ENCODE peak calls at places on chromosomes 11 and 22, in nine cellular contexts. One of them, this sample, is unnamed.

GRCh38 chr22:17869285-17870096 is 95.2 kb upstream of the BID start:
- DNase-seq in adrenal gland: no peak
- DNase-seq in mammary epithelial cell: no peak
- DNase-seq in CD14-positive monocyte: no peak
- DNase-seq in kidney epithelial cell: no peak
- DNase-seq in A549: no peak
- DNase-seq in endothelial cell: no peak
- DNase-seq in kidney: no peak
- DNase-seq in omental fat pad: no peak
- DNase-seq in this sample: no peak

GRCh38 chr11:2271077-2271326 is 614 bp upstream of the ASCL2 start:
- DNase-seq in adrenal gland: no peak
- DNase-seq in mammary epithelial cell: no peak
- DNase-seq in CD14-positive monocyte: peak
- DNase-seq in kidney epithelial cell: no peak
- DNase-seq in A549: no peak
- DNase-seq in endothelial cell: peak
- DNase-seq in kidney: peak
- DNase-seq in omental fat pad: peak
- DNase-seq in this sample: peak

GRCh38 chr22:20566420-20567260 is 59.2 kb downstream of the MED15 start:
- DNase-seq in adrenal gland: peak
- DNase-seq in mammary epithelial cell: peak
- DNase-seq in CD14-positive monocyte: no peak
- DNase-seq in kidney epithelial cell: no peak
- DNase-seq in A549: peak
- DNase-seq in endothelial cell: no peak
- DNase-seq in kidney: no peak
- DNase-seq in omental fat pad: no peak
- DNase-seq in this sample: no peak

GRCh38 chr22:30132290-30132996 is 52.2 kb downstream of the HORMAD2 start:
- DNase-seq in adrenal gland: no peak
- DNase-seq in mammary epithelial cell: no peak
- DNase-seq in CD14-positive monocyte: no peak
- DNase-seq in kidney epithelial cell: no peak
- DNase-seq in A549: no peak
- DNase-seq in endothelial cell: no peak
- DNase-seq in kidney: no peak
- DNase-seq in omental fat pad: no peak
- DNase-seq in this sample: no peak

GRCh38 chr11:112529071-112529470 is 268.4 kb upstream of the PLET1 start:
- DNase-seq in adrenal gland: no peak
- DNase-seq in mammary epithelial cell: no peak
- DNase-seq in CD14-positive monocyte: no peak
- DNase-seq in kidney epithelial cell: no peak
- DNase-seq in A549: no peak
- DNase-seq in endothelial cell: no peak
- DNase-seq in kidney: no peak
- DNase-seq in omental fat pad: no peak
- DNase-seq in this sample: no peak

GRCh38 chr11:46142561-46142960 is 21.3 kb upstream of the PHF21A start:
- DNase-seq in adrenal gland: no peak
- DNase-seq in mammary epithelial cell: no peak
- DNase-seq in CD14-positive monocyte: no peak
- DNase-seq in kidney epithelial cell: no peak
- DNase-seq in A549: no peak
- DNase-seq in endothelial cell: no peak
- DNase-seq in kidney: no peak
- DNase-seq in omental fat pad: no peak
- DNase-seq in this sample: no peak

GRCh38 chr11:9144828-9145227 is 53.4 kb upstream of the SCUBE2 start:
- DNase-seq in adrenal gland: no peak
- DNase-seq in mammary epithelial cell: peak
- DNase-seq in CD14-positive monocyte: no peak
- DNase-seq in kidney epithelial cell: no peak
- DNase-seq in A549: no peak
- DNase-seq in endothelial cell: no peak
- DNase-seq in kidney: no peak
- DNase-seq in omental fat pad: no peak
- DNase-seq in this sample: no peak

GRCh38 chr11:34331329-34331728 is 26.5 kb downstream of the ABTB2 start:
- DNase-seq in adrenal gland: no peak
- DNase-seq in mammary epithelial cell: peak
- DNase-seq in CD14-positive monocyte: no peak
- DNase-seq in kidney epithelial cell: no peak
- DNase-seq in A549: peak
- DNase-seq in endothelial cell: no peak
- DNase-seq in kidney: no peak
- DNase-seq in omental fat pad: no peak
- DNase-seq in this sample: no peak

GRCh38 chr11:115500547-115501503 is 3.4 kb downstream of the CADM1 start:
- DNase-seq in adrenal gland: no peak
- DNase-seq in mammary epithelial cell: peak
- DNase-seq in CD14-positive monocyte: no peak
- DNase-seq in kidney epithelial cell: no peak
- DNase-seq in A549: no peak
- DNase-seq in endothelial cell: peak
- DNase-seq in kidney: no peak
- DNase-seq in omental fat pad: no peak
- DNase-seq in this sample: no peak

GRCh38 chr11:125062196-125062930 is 742 bp upstream of the SLC37A2 start:
- DNase-seq in adrenal gland: no peak
- DNase-seq in mammary epithelial cell: no peak
- DNase-seq in CD14-positive monocyte: no peak
- DNase-seq in kidney epithelial cell: no peak
- DNase-seq in A549: no peak
- DNase-seq in endothelial cell: no peak
- DNase-seq in kidney: peak
- DNase-seq in omental fat pad: no peak
- DNase-seq in this sample: no peak

GRCh38 chr11:125064070-125064469 is 965 bp downstream of the SLC37A2 start:
- DNase-seq in adrenal gland: no peak
- DNase-seq in mammary epithelial cell: no peak
- DNase-seq in CD14-positive monocyte: no peak
- DNase-seq in kidney epithelial cell: no peak
- DNase-seq in A549: no peak
- DNase-seq in endothelial cell: no peak
- DNase-seq in kidney: no peak
- DNase-seq in omental fat pad: no peak
- DNase-seq in this sample: no peak

GRCh38 chr11:125063429-125064043 is 431 bp downstream of the SLC37A2 start:
- DNase-seq in adrenal gland: peak
- DNase-seq in mammary epithelial cell: no peak
- DNase-seq in CD14-positive monocyte: no peak
- DNase-seq in kidney epithelial cell: no peak
- DNase-seq in A549: no peak
- DNase-seq in endothelial cell: no peak
- DNase-seq in kidney: peak
- DNase-seq in omental fat pad: no peak
- DNase-seq in this sample: peak

GRCh38 chr11:125061237-125061636 is 1.9 kb upstream of the SLC37A2 start:
- DNase-seq in adrenal gland: no peak
- DNase-seq in mammary epithelial cell: no peak
- DNase-seq in CD14-positive monocyte: no peak
- DNase-seq in kidney epithelial cell: no peak
- DNase-seq in A549: no peak
- DNase-seq in endothelial cell: no peak
- DNase-seq in kidney: peak
- DNase-seq in omental fat pad: no peak
- DNase-seq in this sample: no peak

DNA sequence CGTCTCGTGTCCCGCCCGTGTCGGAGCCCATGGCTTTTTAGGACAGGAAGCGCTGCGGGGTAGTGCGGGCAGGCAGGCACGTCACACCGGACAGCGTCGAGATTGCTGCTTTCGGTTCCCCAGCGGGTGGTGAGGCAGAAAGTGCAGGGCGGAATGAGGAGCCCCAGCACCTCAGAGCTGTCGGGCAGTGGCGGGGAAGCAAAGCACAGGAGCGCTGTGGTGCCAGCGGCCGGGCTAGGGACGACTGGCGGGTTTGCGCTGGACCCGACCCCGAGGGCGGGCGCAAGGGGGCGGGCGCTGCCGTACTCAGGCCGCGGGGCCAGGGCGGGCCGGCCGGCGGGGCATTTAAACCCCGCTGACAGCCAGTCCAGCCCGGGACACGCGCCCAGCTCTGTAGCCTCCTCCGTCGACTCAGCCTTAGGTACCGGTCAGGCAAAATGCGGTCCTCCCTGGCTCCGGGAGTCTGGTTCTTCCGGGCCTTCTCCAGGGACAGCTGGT is at the start of gene SLC37A2:
- DNase-seq in adrenal gland: peak
- DNase-seq in mammary epithelial cell: peak
- DNase-seq in CD14-positive monocyte: peak
- DNase-seq in kidney epithelial cell: no peak
- DNase-seq in A549: peak
- DNase-seq in endothelial cell: peak
- DNase-seq in kidney: peak
- DNase-seq in omental fat pad: no peak
- DNase-seq in this sample: peak
- TF ChIP-seq CTCF in adrenal gland: peak
- TF ChIP-seq CTCF in mammary epithelial cell: peak
- TF ChIP-seq CTCF in CD14-positive monocyte: peak
- TF ChIP-seq CTCF in kidney epithelial cell: no peak
- TF ChIP-seq CTCF in A549: no peak
- TF ChIP-seq CTCF in endothelial cell: no peak
- TF ChIP-seq CTCF in kidney: no peak
- TF ChIP-seq CTCF in omental fat pad: no peak
- TF ChIP-seq CTCF in this sample: peak

GRCh38 chr22:38467438-38467903 is 425 bp upstream of the KDELR3 start:
- DNase-seq in adrenal gland: no peak
- DNase-seq in mammary epithelial cell: no peak
- DNase-seq in CD14-positive monocyte: no peak
- DNase-seq in kidney epithelial cell: no peak
- DNase-seq in A549: no peak
- DNase-seq in endothelial cell: no peak
- DNase-seq in kidney: no peak
- DNase-seq in omental fat pad: no peak
- DNase-seq in this sample: no peak

GRCh38 chr22:38469306-38469781 is 1.4 kb downstream of the KDELR3 start:
- DNase-seq in adrenal gland: no peak
- DNase-seq in mammary epithelial cell: no peak
- DNase-seq in CD14-positive monocyte: no peak
- DNase-seq in kidney epithelial cell: no peak
- DNase-seq in A549: no peak
- DNase-seq in endothelial cell: no peak
- DNase-seq in kidney: peak
- DNase-seq in omental fat pad: no peak
- DNase-seq in this sample: no peak

GRCh38 chr22:38465673-38466490 is 2.0 kb upstream of the KDELR3 start:
- DNase-seq in adrenal gland: no peak
- DNase-seq in mammary epithelial cell: no peak
- DNase-seq in CD14-positive monocyte: no peak
- DNase-seq in kidney epithelial cell: no peak
- DNase-seq in A549: no peak
- DNase-seq in endothelial cell: no peak
- DNase-seq in kidney: peak
- DNase-seq in omental fat pad: no peak
- DNase-seq in this sample: no peak

GRCh38 chr22:38468761-38469305 is 937 bp downstream of the KDELR3 start:
- DNase-seq in adrenal gland: no peak
- DNase-seq in mammary epithelial cell: no peak
- DNase-seq in CD14-positive monocyte: no peak
- DNase-seq in kidney epithelial cell: no peak
- DNase-seq in A549: no peak
- DNase-seq in endothelial cell: no peak
- DNase-seq in kidney: peak
- DNase-seq in omental fat pad: no peak
- DNase-seq in this sample: no peak

GRCh38 chr22:38467904-38468760 is at the start of gene KDELR3:
- DNase-seq in adrenal gland: peak
- DNase-seq in mammary epithelial cell: peak
- DNase-seq in CD14-positive monocyte: no peak
- DNase-seq in kidney epithelial cell: no peak
- DNase-seq in A549: no peak
- DNase-seq in endothelial cell: peak
- DNase-seq in kidney: peak
- DNase-seq in omental fat pad: peak
- DNase-seq in this sample: no peak
- TF ChIP-seq CTCF in adrenal gland: no peak
- TF ChIP-seq CTCF in mammary epithelial cell: peak
- TF ChIP-seq CTCF in CD14-positive monocyte: no peak
- TF ChIP-seq CTCF in kidney epithelial cell: peak
- TF ChIP-seq CTCF in A549: no peak
- TF ChIP-seq CTCF in endothelial cell: peak
- TF ChIP-seq CTCF in kidney: no peak
- TF ChIP-seq CTCF in omental fat pad: no peak
- TF ChIP-seq CTCF in this sample: no peak

DNA sequence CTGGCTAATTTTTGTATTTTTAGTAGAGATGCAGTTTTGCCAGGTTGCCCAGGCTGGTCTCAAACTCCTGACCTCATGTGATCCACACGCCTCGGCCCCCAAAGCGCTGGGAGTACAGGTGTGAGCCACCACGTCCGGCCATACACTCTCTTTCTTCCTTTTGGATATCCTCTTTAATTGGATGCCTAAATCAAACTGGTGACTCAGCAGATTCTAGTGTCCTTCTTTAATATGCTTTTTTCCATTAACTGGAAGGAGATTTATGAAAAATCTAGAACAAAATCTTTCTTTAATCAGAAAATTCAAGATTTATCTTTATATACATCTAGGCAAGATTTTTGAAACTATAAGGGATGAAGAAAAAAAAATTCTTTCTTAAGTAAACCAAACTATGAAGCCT is 969.3 kb upstream of the CCDC90B start:
- DNase-seq in adrenal gland: no peak
- DNase-seq in mammary epithelial cell: no peak
- DNase-seq in CD14-positive monocyte: no peak
- DNase-seq in kidney epithelial cell: no peak
- DNase-seq in A549: no peak
- DNase-seq in endothelial cell: no peak
- DNase-seq in kidney: no peak
- DNase-seq in omental fat pad: no peak
- DNase-seq in this sample: no peak
- TF ChIP-seq CTCF in adrenal gland: no peak
- TF ChIP-seq CTCF in mammary epithelial cell: no peak
- TF ChIP-seq CTCF in CD14-positive monocyte: no peak
- TF ChIP-seq CTCF in kidney epithelial cell: no peak
- TF ChIP-seq CTCF in A549: no peak
- TF ChIP-seq CTCF in endothelial cell: no peak
- TF ChIP-seq CTCF in kidney: no peak
- TF ChIP-seq CTCF in omental fat pad: no peak
- TF ChIP-seq CTCF in this sample: no peak

DNA sequence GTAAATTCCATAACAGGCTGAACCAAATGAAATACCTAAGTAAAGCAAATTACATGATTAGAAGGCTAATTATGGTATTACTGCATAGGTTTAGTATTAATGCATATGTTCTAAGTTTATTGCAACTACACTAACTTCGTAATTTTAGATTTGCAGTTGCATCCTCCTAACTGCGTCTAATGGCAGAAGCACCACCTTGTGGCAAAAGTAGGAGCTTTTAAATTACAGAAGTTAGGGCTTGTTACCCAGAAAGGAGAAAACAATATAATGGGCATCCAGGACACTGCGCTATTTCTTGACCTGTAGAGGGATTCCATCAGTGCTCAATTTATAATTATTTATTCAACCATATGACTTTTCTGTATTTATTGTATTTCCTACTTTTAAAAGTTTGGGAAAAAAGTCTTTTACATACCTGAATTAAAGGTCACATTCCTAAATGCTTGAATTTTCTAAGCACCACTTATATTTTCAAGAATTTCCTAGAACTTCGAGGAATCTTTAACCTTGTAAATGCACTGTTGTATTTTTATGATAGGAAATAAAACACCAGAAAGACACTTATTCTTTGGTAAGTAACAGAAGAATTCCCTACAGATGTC is 16.3 kb upstream of the GPR83 start:
- DNase-seq in adrenal gland: no peak
- DNase-seq in mammary epithelial cell: peak
- DNase-seq in CD14-positive monocyte: no peak
- DNase-seq in kidney epithelial cell: no peak
- DNase-seq in A549: peak
- DNase-seq in endothelial cell: no peak
- DNase-seq in kidney: no peak
- DNase-seq in omental fat pad: no peak
- DNase-seq in this sample: no peak
- TF ChIP-seq CTCF in adrenal gland: peak
- TF ChIP-seq CTCF in mammary epithelial cell: peak
- TF ChIP-seq CTCF in CD14-positive monocyte: peak
- TF ChIP-seq CTCF in kidney epithelial cell: peak
- TF ChIP-seq CTCF in A549: peak
- TF ChIP-seq CTCF in endothelial cell: no peak
- TF ChIP-seq CTCF in kidney: peak
- TF ChIP-seq CTCF in omental fat pad: no peak
- TF ChIP-seq CTCF in this sample: peak